ENCODE peak calls at places on chromosomes 12 and 14, in five cellular contexts. Q is aorta, S is fibroblast of lung, P is PC-3, G is mesenchymal stem cell. L is an unnamed sample.

GRCh38 chr14:32906672-32907071 is 32.0 kb upstream of the NPAS3 start:
- DNase-seq in Q (no peak), S (no peak), P (peak; percentile 74), G (no peak), L (no peak)

GRCh38 chr12:130266751-130267150 is 70.9 kb upstream of the PIWIL1 start:
- DNase-seq in Q (no peak), S (no peak), P (no peak), G (no peak), L (no peak)

GRCh38 chr12:43882578-43883178 is 46.8 kb downstream of the TMEM117 start:
- DNase-seq in Q (no peak), S (peak; percentile 50), P (peak; percentile 75), G (peak; percentile 68), L (no peak)

GRCh38 chr14:23327947-23328744 is 6.9 kb downstream of the PABPN1 start:
- DNase-seq in Q (no peak), S (peak; percentile 64), P (peak; percentile 79), G (peak; percentile 80), L (no peak)

GRCh38 chr12:128729628-128730121 is 94.1 kb downstream of the SLC15A4 start:
- DNase-seq in Q (no peak), S (no peak), P (no peak), G (no peak), L (no peak)

GRCh38 chr12:2344476-2344875 is 291.7 kb downstream of the CACNA1C start:
- DNase-seq in Q (no peak), S (no peak), P (no peak), G (no peak), L (no peak)

GRCh38 chr12:59067068-59067467 is 146.8 kb upstream of the LRIG3 start:
- DNase-seq in Q (no peak), S (peak; percentile 97), P (peak; percentile 20), G (peak; percentile 82), L (no peak)

GRCh38 chr14:31843361-31844091 is 233.6 kb upstream of the ARHGAP5 start:
- DNase-seq in Q (no peak), S (peak; percentile 24), P (no peak), G (peak; percentile 30), L (no peak)

GRCh38 chr12:124805876-124806668 is 57.6 kb downstream of the SCARB1 start:
- DNase-seq in Q (no peak), S (no peak), P (no peak), G (no peak), L (no peak)

GRCh38 chr14:35666429-35667043 is 132.6 kb downstream of the INSM2 start:
- DNase-seq in Q (no peak), S (no peak), P (no peak), G (no peak), L (no peak)

GRCh38 chr12:72214163-72214562 is 58.0 kb upstream of the TRHDE start:
- DNase-seq in Q (no peak), S (peak; percentile 34), P (no peak), G (no peak), L (no peak)

GRCh38 chr14:35331605-35332516 is 39.7 kb downstream of the PSMA6 start:
- DNase-seq in Q (no peak), S (peak; percentile 69), P (peak; percentile 93), G (peak; percentile 70), L (no peak)

GRCh38 chr12:55727643-55728184 is 1.1 kb downstream of the CD63 start:
- DNase-seq in Q (peak; percentile 83), S (peak; percentile 63), P (peak; percentile 73), G (peak; percentile 55), L (peak; percentile 56)

GRCh38 chr12:50542448-50542847 is 37.7 kb downstream of the DIP2B start:
- DNase-seq in Q (no peak), S (peak; percentile 82), P (peak; percentile 93), G (no peak), L (no peak)

GRCh38 chr12:124734224-124734788 is 129.4 kb downstream of the SCARB1 start:
- DNase-seq in Q (peak; percentile 87), S (no peak), P (no peak), G (peak; percentile 87), L (no peak)

GRCh38 chr12:101127521-101128219 is 82.4 kb downstream of the SLC5A8 start:
- DNase-seq in Q (no peak), S (peak; percentile 79), P (no peak), G (peak; percentile 64), L (no peak)

GRCh38 chr14:102863381-102863780 is 59.1 kb upstream of the AMN start:
- DNase-seq in Q (no peak), S (no peak), P (no peak), G (no peak), L (no peak)

DNA sequence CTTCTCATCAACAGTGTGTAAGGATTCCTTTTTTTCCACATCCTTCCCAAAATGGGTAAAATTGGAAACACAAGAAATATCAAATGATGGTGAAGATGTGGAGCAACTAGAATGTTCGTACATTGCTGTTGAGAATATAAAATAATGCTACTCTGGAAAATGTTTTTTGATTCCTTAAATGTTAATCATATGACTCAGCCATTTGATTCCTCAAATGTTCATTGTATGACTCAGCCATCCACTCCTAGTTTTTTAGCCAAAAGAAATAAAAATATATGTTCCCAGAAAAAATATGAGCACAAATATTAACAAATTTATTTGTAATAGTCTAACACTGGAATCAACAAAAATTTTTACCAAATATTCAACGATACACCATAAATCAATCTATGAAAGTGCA is 1108.6 kb downstream of the LRFN5 start:
- DNase-seq in Q (no peak), S (peak; percentile 19), P (peak; percentile 69), G (no peak), L (no peak)
- H3K27ac ChIP-seq in Q (no peak overlapping the region), S (no peak overlapping the region), P (peak overlapping the region; percentile 18), G (no peak overlapping the region), L (no peak overlapping the region)

GRCh38 chr14:106218189-106218588 is 691.8 kb downstream of the TMEM121 start:
- DNase-seq in Q (no peak), S (no peak), P (no peak), G (no peak), L (no peak)
- H3K9me3 ChIP-seq in Q (no peaks in the 10 kb centered on the region), S (no peaks in the 10 kb centered on the region), P (no peaks in the 10 kb centered on the region), G (no peaks in the 10 kb centered on the region), L (no peaks in the 10 kb centered on the region)

DNA sequence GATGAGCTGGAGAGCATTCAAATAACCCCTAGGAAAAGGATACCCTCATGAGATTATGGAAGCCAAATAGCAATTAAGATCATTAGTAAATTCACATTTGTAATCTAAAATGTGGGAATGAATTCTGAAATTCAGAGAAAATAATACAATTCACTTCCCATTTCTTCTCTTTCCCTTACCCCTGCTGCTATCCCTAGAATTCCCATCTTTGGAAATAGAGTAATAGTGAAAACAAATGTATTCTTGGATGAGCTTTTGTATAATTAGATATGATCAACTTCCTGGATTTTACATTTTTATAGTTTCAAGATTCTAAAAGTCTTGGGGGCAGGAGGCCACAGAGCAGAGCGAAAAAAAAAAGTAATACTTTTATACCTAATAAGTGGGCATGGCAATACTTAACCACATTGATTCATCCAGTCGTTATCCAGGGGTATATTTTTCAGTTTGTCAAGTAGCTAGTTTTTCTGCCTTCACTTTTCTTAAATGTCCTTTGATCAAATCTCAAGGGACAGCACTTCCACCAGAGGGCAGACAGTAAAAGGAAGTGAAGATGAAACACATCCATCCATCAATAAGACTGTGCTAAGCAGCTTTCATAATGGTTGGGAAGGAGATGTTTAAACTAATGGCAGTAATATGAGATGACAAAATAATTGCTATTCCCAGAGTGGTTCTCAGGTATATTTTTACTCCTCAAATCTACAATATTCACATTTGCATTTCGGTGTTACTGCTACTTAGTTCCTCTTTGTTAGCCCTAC is 401.3 kb downstream of the DIO2 start:
- DNase-seq in Q (no peak), S (peak; percentile 12), P (peak; percentile 64), G (peak; percentile 33), L (no peak)
- H3K27ac ChIP-seq in Q (no peak overlapping the region), S (no peak overlapping the region), P (no peak overlapping the region), G (no peak overlapping the region), L (no peak overlapping the region)

DNA sequence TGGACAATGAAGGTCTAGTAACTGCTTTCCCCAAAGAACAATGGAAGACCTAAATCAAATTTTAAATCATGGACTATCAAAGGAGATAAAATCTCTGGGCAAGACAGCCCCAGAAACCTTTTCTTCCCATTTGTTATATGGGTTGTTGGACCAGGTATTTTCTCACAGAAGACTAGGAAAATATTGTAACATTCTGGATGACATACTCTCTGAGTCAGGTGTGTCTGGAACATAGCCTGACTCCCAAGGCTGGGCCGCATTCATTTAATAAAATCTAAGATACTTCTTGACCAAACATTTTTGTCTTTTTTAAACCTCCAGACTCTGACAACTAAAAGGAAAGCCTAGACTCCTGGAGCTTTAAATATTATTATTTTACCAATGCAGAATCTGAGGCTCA is 87.9 kb downstream of the ATP23 start:
- DNase-seq in Q (no peak), S (no peak), P (peak; percentile 10), G (no peak), L (no peak)
- H3K9me3 ChIP-seq in Q (peaks cover 3% of the 10 kb centered on the region), S (no peaks in the 10 kb centered on the region), P (peaks cover 2% of the 10 kb centered on the region), G (peaks cover 11% of the 10 kb centered on the region), L (peaks cover 19% of the 10 kb centered on the region)

L was measured in heart right ventricle.